ENCODE peak calls at places on chromosomes 1 and 21, in five cellular contexts. L is K562, N is GM12878, F is SK-N-SH, S is HepG2. Z is an unnamed sample.

GRCh38 chr1:92755541-92756351 is 29.2 kb downstream of the EVI5 start:
- DNase-seq in L (no peak), N (no peak), F (no peak), S (no peak), Z (no peak)

GRCh38 chr1:96971849-96972602 is 250.4 kb downstream of the PTBP2 start:
- DNase-seq in L (no peak), N (no peak), F (no peak), S (no peak), Z (no peak)

GRCh38 chr1:5907966-5908365 is 84.3 kb downstream of the NPHP4 start:
- DNase-seq in L (no peak), N (no peak), F (no peak), S (no peak), Z (no peak)

GRCh38 chr21:32469628-32470027 is 57.1 kb downstream of the EVA1C start:
- DNase-seq in L (no peak), N (no peak), F (no peak), S (no peak), Z (no peak)

GRCh38 chr1:194362327-194362726 is 1175.9 kb upstream of the B3GALT2 start:
- DNase-seq in L (no peak), N (no peak), F (no peak), S (no peak), Z (no peak)

GRCh38 chr1:65421341-65422174 is 1.1 kb downstream of the LEPR start:
- DNase-seq in L (no peak), N (no peak), F (no peak), S (no peak), Z (no peak)

GRCh38 chr21:32256873-32257620 is 21.8 kb downstream of the MIS18A start:
- DNase-seq in L (no peak), N (no peak), F (peak; percentile 85), S (no peak), Z (no peak)

GRCh38 chr1:201316556-201316955 is 33.2 kb downstream of the PKP1 start:
- DNase-seq in L (no peak), N (no peak), F (no peak), S (no peak), Z (no peak)

GRCh38 chr1:184827600-184828368 is 73.1 kb upstream of the EDEM3 start:
- DNase-seq in L (no peak), N (no peak), F (no peak), S (no peak), Z (no peak)

GRCh38 chr21:42777064-42777756 is 102.1 kb downstream of the WDR4 start:
- DNase-seq in L (no peak), N (peak; percentile 5), F (no peak), S (no peak), Z (no peak)

GRCh38 chr21:21612446-21612845 is 614.2 kb downstream of the NCAM2 start:
- DNase-seq in L (no peak), N (no peak), F (no peak), S (no peak), Z (no peak)

GRCh38 chr1:210535796-210536195 is 207.1 kb downstream of the HHAT start:
- DNase-seq in L (no peak), N (no peak), F (no peak), S (no peak), Z (no peak)

GRCh38 chr21:35328856-35329455 is 279.9 kb upstream of the RUNX1 start:
- DNase-seq in L (no peak), N (no peak), F (no peak), S (no peak), Z (no peak)

DNA sequence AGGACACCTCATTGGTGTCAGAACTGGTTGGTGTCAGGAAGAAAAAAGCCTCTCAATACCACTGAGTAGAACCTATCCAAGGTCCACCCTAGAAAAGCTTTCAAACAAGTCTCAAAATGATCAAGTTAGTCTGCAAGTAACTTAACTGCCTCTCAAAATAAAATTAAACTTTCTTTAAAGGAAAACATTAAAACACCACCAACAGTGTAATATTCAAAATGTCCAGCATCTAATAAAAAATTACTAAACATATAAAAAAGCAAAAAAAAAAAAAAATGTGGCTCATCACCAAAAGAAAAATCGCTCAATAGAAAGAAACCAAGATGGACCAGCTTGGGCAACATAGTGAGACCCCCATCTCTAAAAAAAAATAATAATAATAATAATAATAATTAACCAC is 18.7 kb upstream of the OLFML2B start:
- DNase-seq in L (no peak), N (no peak), F (no peak), S (no peak), Z (no peak)
- TF ChIP-seq FOXM1 in L (no peak), N (no peak), F (no peak), S (no peak), Z (no peak)

GRCh38 chr1:47742890-47743760 is 254.1 kb downstream of the TRABD2B start:
- DNase-seq in L (no peak), N (no peak), F (no peak), S (no peak), Z (no peak)
- TF ChIP-seq FOXM1 in L (no peak), N (no peak), F (no peak), S (no peak), Z (no peak)

DNA sequence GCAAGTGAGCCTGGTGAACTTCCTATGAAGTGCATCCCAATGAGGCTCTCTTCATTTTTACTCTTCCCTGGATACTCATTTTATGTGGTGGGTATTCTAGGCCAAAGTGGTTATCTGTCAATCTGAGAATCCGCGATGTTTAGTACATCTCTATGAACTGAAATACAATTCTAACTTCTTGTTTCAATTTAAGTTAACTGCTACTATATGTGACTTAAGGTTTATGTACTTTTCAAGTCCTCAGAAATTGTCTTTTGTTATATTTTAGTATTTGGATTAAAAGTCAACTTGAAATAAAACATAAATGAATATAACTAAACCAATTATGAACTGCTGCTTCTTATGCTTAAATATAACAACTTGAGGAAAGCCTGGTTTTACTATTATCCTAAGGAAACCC is 60.6 kb downstream of the ENAH start:
- DNase-seq in L (no peak), N (no peak), F (no peak), S (no peak), Z (no peak)
- TF ChIP-seq FOXM1 in L (no peak), N (no peak), F (no peak), S (no peak), Z (no peak)

DNA sequence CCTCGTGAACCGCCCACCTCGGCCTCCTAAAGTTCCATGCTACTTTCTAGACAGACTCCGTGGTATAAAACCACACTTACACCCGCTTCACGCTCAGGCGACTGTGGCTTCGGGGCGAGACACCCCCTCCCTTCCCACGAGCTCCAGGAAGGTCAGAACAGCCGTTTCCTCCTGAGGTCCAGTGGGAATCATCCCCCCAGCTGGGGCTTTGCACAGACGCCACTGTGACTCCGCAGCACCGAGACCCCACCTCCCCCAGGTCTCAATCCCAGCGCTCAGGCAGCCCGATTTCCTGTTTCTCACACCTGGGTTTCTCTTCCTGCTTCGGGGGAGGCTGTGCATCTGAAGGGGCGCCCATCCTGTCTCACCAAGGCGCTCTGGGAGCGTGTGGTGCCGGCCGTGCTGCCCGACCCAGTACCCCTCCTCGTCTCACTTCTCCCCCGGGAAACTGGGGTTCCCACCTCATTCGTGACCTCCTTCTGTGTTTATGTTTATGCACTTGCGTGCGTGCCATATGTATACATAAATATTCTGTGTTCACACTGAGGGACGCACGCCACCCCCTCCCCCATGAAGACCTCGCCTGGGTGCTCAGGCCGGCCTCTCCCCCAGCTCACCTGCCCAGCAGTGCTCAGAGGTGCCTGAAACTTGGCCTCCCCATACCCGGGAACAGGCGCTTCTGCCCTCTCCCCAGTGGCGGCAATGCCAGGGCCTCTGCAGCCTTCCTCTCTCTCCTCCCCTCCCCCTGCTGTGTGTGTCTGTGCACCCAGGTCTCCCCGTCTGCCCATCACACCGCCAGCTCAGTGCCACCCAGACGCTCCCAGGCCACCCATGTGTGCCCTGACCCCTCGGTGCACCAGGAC is 14.6 kb downstream of the SLC35E2B start:
- DNase-seq in L (peak; percentile 13), N (peak; percentile 86), F (peak; percentile 20), S (no peak), Z (no peak)
- TF ChIP-seq FOXM1 in L (no peak), N (peak; percentile 53), F (no peak), S (no peak), Z (no peak)

GRCh38 chr21:41168391-41169257 is 664 bp downstream of the BACE2 start:
- DNase-seq in L (no peak), N (no peak), F (peak; percentile 27), S (no peak), Z (peak; percentile 42)

GRCh38 chr21:41169701-41170100 is 1.7 kb downstream of the BACE2 start:
- DNase-seq in L (no peak), N (no peak), F (no peak), S (no peak), Z (no peak)

GRCh38 chr21:41170442-41170841 is 2.5 kb downstream of the BACE2 start:
- DNase-seq in L (peak; percentile 63), N (no peak), F (peak; percentile 62), S (peak; percentile 29), Z (peak; percentile 66)

GRCh38 chr21:41169258-41169576 is 1.3 kb downstream of the BACE2 start:
- DNase-seq in L (no peak), N (no peak), F (no peak), S (no peak), Z (no peak)

DNA sequence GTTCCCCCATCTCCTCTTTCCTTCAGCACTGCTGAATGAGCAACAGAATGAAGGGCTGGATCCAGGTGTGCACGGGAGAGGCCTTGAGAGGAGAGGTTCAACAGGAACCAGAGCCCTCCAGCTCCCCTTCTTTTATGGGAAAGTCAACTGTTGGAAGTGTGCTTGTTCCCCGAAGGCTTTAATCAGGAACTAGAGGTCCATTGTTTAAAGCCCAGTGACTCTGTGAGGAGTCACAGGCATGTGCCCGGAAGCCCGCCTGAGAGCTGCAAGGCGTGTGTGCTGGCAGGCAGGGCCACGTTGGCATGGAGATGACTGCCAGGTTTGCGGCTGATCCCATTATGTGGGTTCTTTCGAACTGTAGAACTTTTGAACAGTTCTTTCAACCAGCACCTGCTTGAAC is 3.2 kb downstream of the BACE2 start:
- DNase-seq in L (no peak), N (no peak), F (no peak), S (no peak), Z (no peak)
- TF ChIP-seq FOXM1 in L (no peak), N (no peak), F (no peak), S (no peak), Z (no peak)

GRCh38 chr1:8965121-8965820 is 19.6 kb downstream of the CA6 start:
- DNase-seq in L (no peak), N (no peak), F (no peak), S (no peak), Z (no peak)
- TF ChIP-seq FOXM1 in L (no peak), N (no peak), F (no peak), S (no peak), Z (no peak)

GRCh38 chr1:157703981-157704380 is 3.4 kb upstream of the FCRL3 start:
- DNase-seq in L (no peak), N (no peak), F (no peak), S (no peak), Z (no peak)
- TF ChIP-seq FOXM1 in L (no peak), N (no peak), F (no peak), S (no peak), Z (no peak)

GRCh38 chr1:154987326-154987725 is 4.2 kb downstream of the FLAD1 start:
- DNase-seq in L (no peak), N (no peak), F (no peak), S (no peak), Z (no peak)
- TF ChIP-seq FOXM1 in L (no peak), N (no peak), F (no peak), S (no peak), Z (no peak)